ENCODE peak calls at places on chromosomes 12 and 14, in eight cellular contexts. F is IMR-90; G is stomach; S is astrocyte of the spinal cord; K is CD8-positive, alpha-beta T cell; E is heart left ventricle; M is cardiac fibroblast; O is A549. W is an unnamed sample.

GRCh38 chr12:2677142-2677880 is 117.5 kb upstream of the FKBP4 start:
- DNase-seq in G (no peak), O (no peak), M (no peak), S (no peak), K (no peak), E (no peak), F (no peak), W (no peak)

GRCh38 chr12:76152161-76152807 is 67.8 kb upstream of the NAP1L1 start:
- DNase-seq in E (no peak), F (no peak), M (peak), G (no peak), O (no peak), K (no peak), S (no peak), W (no peak)

GRCh38 chr12:79262938-79263337 is 398.4 kb downstream of the SYT1 start:
- DNase-seq in F (peak), M (peak), O (no peak), G (no peak), E (no peak), K (no peak), S (peak), W (no peak)

GRCh38 chr14:59936145-59936544 is 16.2 kb downstream of the LRRC9 start:
- DNase-seq in M (no peak), F (no peak), K (no peak), G (no peak), E (no peak), O (no peak), S (no peak), W (no peak)

GRCh38 chr14:32728957-32729356 is 209.7 kb upstream of the NPAS3 start:
- DNase-seq in K (no peak), S (no peak), M (peak), O (no peak), E (no peak), F (no peak), G (no peak), W (no peak)

GRCh38 chr14:95311752-95312151 is 8.0 kb downstream of the CLMN start:
- DNase-seq in O (peak), S (no peak), F (no peak), M (peak), K (no peak), E (no peak), G (no peak), W (no peak)

GRCh38 chr14:91228112-91229004 is 16.1 kb downstream of the GPR68 start:
- DNase-seq in F (peak), G (no peak), E (no peak), K (peak), S (peak), M (peak), O (no peak), W (peak)

GRCh38 chr12:12398026-12398859 is 41.4 kb downstream of the BORCS5 start:
- DNase-seq in E (no peak), F (peak), O (peak), K (no peak), M (peak), G (no peak), S (peak), W (peak)

GRCh38 chr12:113214938-113215400 is 6.3 kb upstream of the TPCN1 start:
- DNase-seq in G (no peak), F (peak), K (no peak), E (no peak), O (peak), M (peak), S (peak), W (peak)

GRCh38 chr12:53200458-53201169 is 6.4 kb downstream of the ITGB7 start:
- DNase-seq in F (no peak), O (no peak), G (no peak), M (no peak), K (no peak), S (no peak), E (no peak), W (no peak)

GRCh38 chr14:61925043-61925442 is 162.8 kb downstream of the SNAPC1 start:
- DNase-seq in E (no peak), K (no peak), G (no peak), M (peak), S (peak), O (no peak), F (peak), W (no peak)

GRCh38 chr14:60878121-60878520 is 102.8 kb downstream of the TRMT5 start:
- DNase-seq in O (no peak), M (peak), E (no peak), G (no peak), K (no peak), F (no peak), S (no peak), W (no peak)

GRCh38 chr12:47867496-47867941 is 37.3 kb downstream of the VDR start:
- DNase-seq in S (peak), E (no peak), G (no peak), O (no peak), K (no peak), F (peak), M (peak), W (no peak)

GRCh38 chr12:99609455-99610181 is 37.9 kb upstream of the GARIN6 start:
- DNase-seq in E (no peak), M (no peak), O (no peak), F (no peak), K (no peak), S (no peak), G (no peak), W (no peak)

GRCh38 chr12:123264642-123265041 is 7.0 kb downstream of the CDK2AP1 start:
- DNase-seq in E (no peak), S (no peak), K (no peak), F (no peak), G (no peak), M (no peak), O (no peak), W (no peak)

GRCh38 chr14:88379706-88380343 is 5.6 kb upstream of the SPATA7 start:
- DNase-seq in M (no peak), K (no peak), G (no peak), O (no peak), S (no peak), E (no peak), F (no peak), W (no peak)
- TF ChIP-seq CTCF in M (no peak), K (no peak), G (no peak), O (no peak), S (no peak), E (no peak), F (no peak), W (no peak)

DNA sequence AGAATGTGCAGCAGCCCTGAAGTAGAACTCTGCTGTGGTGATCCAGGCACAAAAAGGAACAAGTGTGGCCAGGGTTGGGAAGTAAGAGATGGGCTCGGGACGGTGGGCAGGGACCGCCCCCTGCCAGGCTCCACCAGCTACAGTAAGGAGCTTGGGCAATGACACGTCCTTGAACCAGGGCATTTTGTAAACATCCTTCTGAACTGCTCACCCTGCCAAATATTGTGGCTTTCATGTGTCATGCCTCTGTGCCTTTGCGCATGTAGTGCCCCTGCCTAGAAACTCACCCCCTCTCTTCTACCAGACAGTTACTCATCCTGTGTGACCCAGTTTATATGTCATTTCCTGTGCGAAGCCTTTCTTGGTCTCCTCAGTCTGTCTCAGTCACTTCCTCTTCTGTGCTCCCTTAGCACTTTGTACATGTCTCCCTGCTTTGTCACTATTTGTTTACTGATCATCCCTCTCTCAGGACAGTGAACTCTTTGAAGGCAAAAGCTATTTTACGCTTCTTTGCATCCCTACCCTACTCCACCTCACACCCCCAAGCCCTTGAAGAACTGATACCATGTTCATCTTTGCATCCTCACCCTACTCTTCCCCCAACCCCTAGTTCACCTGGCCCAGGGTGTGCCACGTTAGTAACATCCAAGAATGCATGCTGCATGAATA is 108.9 kb upstream of the PLEKHG7 start:
- DNase-seq in S (peak), E (no peak), O (peak), M (peak), F (peak), K (peak), G (peak), W (no peak)
- H3K4me3 ChIP-seq in S (no peak), E (no peak), O (no peak), M (no peak), F (no peak), K (no peak), G (no peak), W (no peak)

GRCh38 chr14:76473381-76474263 is 97.7 kb downstream of the ESRRB start:
- DNase-seq in M (peak), F (peak), S (peak), O (no peak), K (no peak), G (no peak), E (peak), W (no peak)
- TF ChIP-seq CTCF in M (no peak), F (no peak), S (peak), O (no peak), K (no peak), G (no peak), E (peak), W (peak)

GRCh38 chr12:26961803-26962202 is 23.5 kb downstream of the FGFR1OP2 start:
- DNase-seq in O (no peak), F (no peak), K (no peak), M (no peak), G (no peak), E (no peak), S (no peak), W (no peak)
- H3K4me3 ChIP-seq in O (no peak), F (no peak), K (no peak), M (no peak), G (no peak), E (no peak), S (no peak), W (no peak)

GRCh38 chr12:125856366-125856765 is 791.1 kb downstream of the AACS start:
- DNase-seq in F (no peak), K (no peak), O (no peak), M (no peak), S (no peak), E (no peak), G (no peak), W (no peak)

GRCh38 chr12:125860672-125861288 is 795.5 kb downstream of the AACS start:
- DNase-seq in F (no peak), M (no peak), S (no peak), G (no peak), E (no peak), K (no peak), O (no peak), W (no peak)

GRCh38 chr12:125853670-125854069 is 788.4 kb downstream of the AACS start:
- DNase-seq in M (no peak), E (no peak), G (no peak), K (no peak), O (no peak), S (no peak), F (no peak), W (no peak)

GRCh38 chr12:125852679-125853078 is 787.4 kb downstream of the AACS start:
- DNase-seq in M (no peak), O (no peak), S (no peak), G (no peak), K (no peak), E (no peak), F (no peak), W (no peak)

DNA sequence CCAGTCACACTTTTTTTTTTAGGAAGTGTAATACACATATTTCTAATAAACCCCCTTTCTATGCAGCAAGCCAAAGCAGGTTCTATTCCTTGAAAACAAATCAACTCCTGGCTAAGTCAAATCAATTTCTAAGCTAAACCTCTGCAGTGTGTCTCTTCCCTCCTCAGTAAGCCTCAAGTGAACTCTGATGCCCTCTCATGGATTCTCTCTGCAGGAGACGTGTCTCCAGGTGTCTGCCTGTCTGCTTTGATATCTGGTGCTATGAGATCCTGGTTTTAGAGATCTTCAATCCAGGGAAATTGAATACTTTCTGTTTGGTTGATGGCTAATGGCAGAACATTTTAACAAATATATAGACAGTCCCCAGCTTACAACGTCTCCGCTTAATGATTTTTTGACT is 791.7 kb downstream of the AACS start:
- DNase-seq in G (no peak), S (no peak), M (no peak), F (no peak), E (no peak), O (no peak), K (no peak), W (no peak)
- TF ChIP-seq CTCF in G (no peak), S (no peak), M (no peak), F (no peak), E (no peak), O (no peak), K (no peak), W (no peak)

DNA sequence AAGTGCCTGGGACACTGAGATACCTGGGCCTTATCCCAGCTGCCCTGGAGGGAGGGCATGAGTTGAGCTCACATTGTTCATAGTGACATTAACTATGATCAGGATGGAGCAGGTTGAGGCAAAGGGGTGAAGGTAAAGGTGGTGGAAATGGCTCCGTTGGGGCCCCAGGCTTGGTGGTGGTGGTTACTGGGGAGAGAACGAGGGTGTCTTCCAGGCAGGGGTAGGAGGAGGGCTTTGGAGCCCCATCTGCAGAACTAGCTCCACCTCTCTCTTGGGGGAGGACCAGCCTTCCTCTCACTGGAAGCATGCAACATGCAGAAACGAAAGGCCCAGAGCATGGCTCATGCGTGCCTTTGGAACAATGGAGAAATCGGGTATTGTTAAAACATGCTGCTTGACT is 217.0 kb downstream of the SLC41A2 start:
- DNase-seq in F (no peak), G (no peak), K (no peak), S (no peak), E (no peak), O (no peak), M (no peak), W (no peak)
- H3K4me3 ChIP-seq in F (no peak), G (no peak), K (no peak), S (no peak), E (no peak), O (no peak), M (no peak), W (no peak)

GRCh38 chr12:132761032-132761910 is at the start of gene ANKLE2:
- DNase-seq in E (peak), F (peak), G (peak), S (peak), O (peak), M (peak), K (peak), W (no peak)
- TF ChIP-seq CTCF in E (no peak), F (no peak), G (no peak), S (no peak), O (no peak), M (no peak), K (no peak), W (no peak)

GRCh38 chr14:20428010-20428365 is 8.0 kb downstream of the KLHL33 start:
- DNase-seq in G (no peak), K (no peak), O (no peak), E (no peak), S (no peak), F (no peak), M (no peak), W (no peak)

GRCh38 chr14:20422886-20423285 is 9.6 kb upstream of the TEP1 start:
- DNase-seq in M (no peak), O (no peak), F (no peak), K (no peak), E (no peak), G (no peak), S (no peak), W (no peak)

GRCh38 chr14:20429801-20430669 is 5.9 kb downstream of the KLHL33 start:
- DNase-seq in E (peak), F (no peak), K (no peak), O (no peak), M (no peak), G (peak), S (no peak), W (no peak)

GRCh38 chr14:20428802-20429201 is 7.2 kb downstream of the KLHL33 start:
- DNase-seq in G (no peak), K (no peak), E (no peak), S (no peak), F (no peak), M (no peak), O (no peak), W (no peak)

GRCh38 chr14:20427231-20428009 is 8.5 kb downstream of the KLHL33 start:
- DNase-seq in K (no peak), M (peak), F (peak), E (no peak), O (peak), G (no peak), S (peak), W (no peak)
- H3K4me3 ChIP-seq in K (no peak), M (no peak), F (no peak), E (no peak), O (no peak), G (no peak), S (no peak), W (no peak)

W was measured in retinal pigment epithelial cell.